ENCODE peak calls at places on chromosomes 13 and 19, in eight cellular contexts. G is left ventricle myocardium inferior; E is kidney glomerular epithelial cell; N is cardiac muscle cell; K is stimulated activated CD8-positive, alpha-beta memory T cell treated with anti-CD3 and anti-CD28 coated beads, Interleukin-7, amount 100 ng/mL, for 1 hour; V is putamen; P is fibroblast of the aortic adventitia; T is NCI-H1694. L is an unnamed sample.

GRCh38 chr13:95650691-95651090 is 6.2 kb upstream of the DZIP1 start:
- DNase-seq in G (no peak), E (no peak), N (no peak), K (no peak), V (no peak), P (no peak), T (no peak), L (peak)

GRCh38 chr13:24627864-24628418 is 52.3 kb upstream of the ATP12A start:
- DNase-seq in G (no peak), E (no peak), N (no peak), K (no peak), V (no peak), P (no peak), T (no peak), L (peak)

GRCh38 chr19:35346193-35347052 is 1.3 kb upstream of the FFAR1 start:
- DNase-seq in G (no peak), E (no peak), N (no peak), K (no peak), V (no peak), P (no peak), T (no peak), L (no peak)

GRCh38 chr13:74128171-74128767 is 5.9 kb downstream of the KLF12 start:
- DNase-seq in G (no peak), E (peak), N (peak), K (no peak), V (no peak), P (peak), T (no peak), L (no peak)

GRCh38 chr19:623974-624373 is 9.4 kb downstream of the POLRMT start:
- DNase-seq in G (no peak), E (peak), N (no peak), K (no peak), V (no peak), P (peak), T (no peak), L (no peak)

GRCh38 chr19:51788936-51789795 is 5.8 kb upstream of the FPR3 start:
- DNase-seq in G (no peak), E (no peak), N (no peak), K (no peak), V (no peak), P (no peak), T (no peak), L (no peak)

GRCh38 chr19:41697198-41697855 is 9.3 kb upstream of the CEACAM7 start:
- DNase-seq in G (no peak), E (no peak), N (no peak), K (no peak), V (no peak), P (no peak), T (no peak), L (no peak)

GRCh38 chr13:31043891-31044657 is 111.6 kb downstream of the TEX26 start:
- DNase-seq in G (peak), E (peak), N (peak), K (peak), V (peak), P (peak), T (peak), L (no peak)

GRCh38 chr19:15779756-15780476 is 7.5 kb upstream of the OR10H5 start:
- DNase-seq in G (peak), E (no peak), N (no peak), K (no peak), V (peak), P (peak), T (no peak), L (no peak)

GRCh38 chr13:93716623-93717022 is 490.0 kb downstream of the GPC6 start:
- DNase-seq in G (no peak), E (no peak), N (no peak), K (no peak), V (no peak), P (no peak), T (no peak), L (no peak)

GRCh38 chr19:48913114-48913513 is 13.0 kb downstream of the NUCB1 start:
- DNase-seq in G (no peak), E (no peak), N (no peak), K (no peak), V (no peak), P (no peak), T (no peak), L (no peak)

GRCh38 chr13:31495336-31495735 is 244.0 kb upstream of the RXFP2 start:
- DNase-seq in G (no peak), E (no peak), N (no peak), K (no peak), V (no peak), P (no peak), T (no peak), L (peak)

GRCh38 chr19:3538965-3539742 is at the start of gene TEKTIP1:
- DNase-seq in G (no peak), E (no peak), N (no peak), K (no peak), V (no peak), P (no peak), T (no peak), L (no peak)